ENCODE peak calls at places on chromosomes 6 and 20, in five cellular contexts. A is heart left ventricle, J is sigmoid colon, D is stomach, F is tibial nerve. O is an unnamed sample.

GRCh38 chr20:51359947-51360346 is 182.6 kb downstream of the NFATC2 start:
- DNase-seq in J (no peak), A (no peak), D (no peak), F (no peak), O (no peak)

GRCh38 chr6:43739642-43740091 is 30.3 kb upstream of the VEGFA start:
- DNase-seq in D (no peak), A (no peak), J (peak; percentile 57), F (no peak), O (no peak)

GRCh38 chr6:139010674-139011073 is 17.9 kb upstream of the ABRACL start:
- DNase-seq in A (no peak), D (no peak), F (no peak), J (no peak), O (no peak)

GRCh38 chr6:44738652-44739141 is 351.2 kb downstream of the CDC5L start:
- DNase-seq in F (no peak), D (no peak), J (no peak), A (no peak), O (no peak)

GRCh38 chr20:12053348-12053747 is 135.7 kb downstream of the BTBD3 start:
- DNase-seq in A (no peak), J (no peak), F (no peak), D (no peak), O (no peak)

GRCh38 chr20:48463916-48464315 is 363.9 kb downstream of the PREX1 start:
- DNase-seq in F (no peak), D (no peak), J (peak; percentile 33), A (no peak), O (no peak)

GRCh38 chr6:11085758-11086435 is 7.7 kb upstream of the SMIM13 start:
- DNase-seq in J (no peak), F (no peak), D (no peak), A (no peak), O (no peak)

GRCh38 chr6:113394724-113395123 is 462.4 kb upstream of the MARCKS start:
- DNase-seq in F (no peak), A (no peak), D (no peak), J (no peak), O (no peak)

GRCh38 chr6:158303210-158303731 is 9.0 kb upstream of the TULP4 start:
- DNase-seq in F (no peak), D (no peak), A (no peak), J (no peak), O (no peak)

GRCh38 chr6:13808806-13809205 is 5.6 kb downstream of the MCUR1 start:
- DNase-seq in F (no peak), A (no peak), J (no peak), D (no peak), O (no peak)

GRCh38 chr6:39029156-39030011 is 19.2 kb upstream of the GLP1R start:
- DNase-seq in F (no peak), A (no peak), J (no peak), D (no peak), O (peak; percentile 64)

GRCh38 chr6:71228461-71229041 is 60.1 kb upstream of the OGFRL1 start:
- DNase-seq in J (no peak), F (no peak), A (no peak), D (no peak), O (no peak)

GRCh38 chr6:13486679-13487121 is 700 bp downstream of the GFOD1 start:
- DNase-seq in A (peak; percentile 60), J (peak; percentile 86), F (peak; percentile 14), D (peak; percentile 45), O (peak; percentile 41)

GRCh38 chr20:49727473-49727872 is 13.8 kb upstream of the B4GALT5 start:
- DNase-seq in A (no peak), J (no peak), F (no peak), D (no peak), O (no peak)

GRCh38 chr6:81023007-81023582 is 729.4 kb downstream of the TENT5A start:
- DNase-seq in J (no peak), A (no peak), D (no peak), F (no peak), O (no peak)

GRCh38 chr6:141877275-141877983 is 255.3 kb upstream of the GJE1 start:
- DNase-seq in F (no peak), J (no peak), A (no peak), D (no peak), O (no peak)

GRCh38 chr6:113642714-113643442 is 214.3 kb upstream of the MARCKS start:
- DNase-seq in D (peak; percentile 95), J (no peak), A (no peak), F (no peak), O (peak; percentile 96)

GRCh38 chr20:46357030-46357514 is 48.8 kb upstream of the CDH22 start:
- DNase-seq in F (no peak), J (no peak), A (peak; percentile 37), D (peak; percentile 33), O (no peak)

GRCh38 chr6:131036616-131037015 is 26.4 kb downstream of the EPB41L2 start:
- DNase-seq in D (no peak), J (no peak), F (no peak), A (no peak), O (no peak)

GRCh38 chr20:45257711-45258110 is 3.3 kb upstream of the SLPI start:
- DNase-seq in F (no peak), D (no peak), A (no peak), J (no peak), O (no peak)

GRCh38 chr6:46930331-46930730 is 8.6 kb upstream of the ADGRF5 start:
- DNase-seq in D (no peak), A (no peak), F (no peak), J (no peak), O (no peak)

GRCh38 chr6:42140051-42140450 is 2.4 kb downstream of the C6orf132 start:
- DNase-seq in F (no peak), D (peak; percentile 77), A (no peak), J (no peak), O (peak; percentile 35)

GRCh38 chr6:167295495-167296292 is 4.6 kb downstream of the UNC93A start:
- DNase-seq in J (no peak), D (no peak), F (no peak), A (no peak), O (no peak)

GRCh38 chr20:18279231-18279630 is 9.1 kb upstream of the ZNF133 start:
- DNase-seq in F (no peak), D (no peak), A (no peak), J (no peak), O (no peak)

GRCh38 chr6:15518057-15518456 is 144.8 kb downstream of the DTNBP1 start:
- DNase-seq in A (no peak), J (peak; percentile 25), D (no peak), F (no peak), O (peak; percentile 3)

GRCh38 chr6:92748131-92748530 is 671.2 kb downstream of the EPHA7 start:
- DNase-seq in J (no peak), A (no peak), D (no peak), F (no peak), O (no peak)

DNA sequence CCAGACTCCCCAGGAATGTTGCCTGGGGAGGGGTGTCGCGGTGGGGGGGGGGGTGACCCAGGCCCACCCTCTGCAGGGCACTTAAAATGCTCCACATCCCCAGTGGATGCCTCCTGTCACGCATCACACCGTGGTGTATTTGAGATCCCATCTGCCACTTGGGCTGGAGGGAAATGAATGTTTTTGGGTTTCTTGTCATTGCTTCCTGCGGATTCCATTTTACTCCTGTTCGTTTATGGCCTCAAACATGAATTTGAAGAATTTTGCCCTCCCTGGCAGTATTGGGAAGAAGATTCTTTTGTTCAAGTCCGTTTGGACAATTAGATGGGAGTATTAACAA is 544 bp upstream of the KHDC1 start:
- DNase-seq in F (no peak), D (no peak), J (no peak), A (no peak), O (no peak)
- H3K27ac ChIP-seq in F (peak overlapping the region; percentile 74), D (peak overlapping the region; percentile 58), J (peak overlapping the region; percentile 46), A (peak overlapping the region; percentile 51), O (peak overlapping the region; percentile 24)

DNA sequence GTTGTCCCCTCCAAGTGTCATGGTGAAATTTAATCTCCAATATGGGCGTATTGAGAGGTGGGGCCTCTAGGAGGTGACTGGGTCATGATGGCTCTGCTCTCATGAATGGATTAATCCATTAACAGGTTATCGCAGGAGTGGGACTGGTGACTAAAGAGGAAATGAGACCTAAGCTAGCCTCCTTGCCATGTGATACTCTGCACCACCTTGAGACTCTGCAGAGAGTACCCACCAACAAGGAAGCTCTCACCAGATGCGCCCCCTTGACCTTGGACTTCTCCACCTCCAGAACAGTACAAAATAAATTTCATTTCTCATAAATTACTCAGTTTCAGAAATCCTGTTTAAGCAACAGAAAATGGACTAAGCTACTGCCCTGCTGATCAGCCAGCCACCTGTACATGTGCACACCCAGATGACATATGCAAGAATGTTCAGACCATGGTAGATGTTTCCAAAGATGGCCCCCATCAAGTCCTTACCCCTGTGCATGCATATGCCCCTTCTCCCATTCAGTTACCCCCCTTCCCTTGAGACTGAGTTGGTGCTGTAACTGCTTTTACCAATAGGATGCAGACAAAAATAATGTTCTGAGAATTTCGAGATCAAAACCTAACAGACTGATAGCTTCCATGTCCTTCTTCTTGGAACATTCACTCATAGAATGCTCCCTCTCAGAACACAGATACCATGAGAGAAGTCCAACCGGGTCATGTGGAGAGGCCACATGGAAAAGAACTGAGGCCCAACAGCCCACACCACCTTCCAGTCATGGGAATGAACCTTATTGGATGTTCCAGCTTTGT is 28.4 kb downstream of the MAP3K5 start:
- DNase-seq in A (no peak), D (no peak), F (no peak), J (no peak), O (no peak)
- H3K4me1 ChIP-seq in A (peaks cover 80% of the 10 kb centered on the region), D (peaks cover 49% of the 10 kb centered on the region), F (peaks cover 42% of the 10 kb centered on the region), J (peaks cover 32% of the 10 kb centered on the region), O (peaks cover 79% of the 10 kb centered on the region)

DNA sequence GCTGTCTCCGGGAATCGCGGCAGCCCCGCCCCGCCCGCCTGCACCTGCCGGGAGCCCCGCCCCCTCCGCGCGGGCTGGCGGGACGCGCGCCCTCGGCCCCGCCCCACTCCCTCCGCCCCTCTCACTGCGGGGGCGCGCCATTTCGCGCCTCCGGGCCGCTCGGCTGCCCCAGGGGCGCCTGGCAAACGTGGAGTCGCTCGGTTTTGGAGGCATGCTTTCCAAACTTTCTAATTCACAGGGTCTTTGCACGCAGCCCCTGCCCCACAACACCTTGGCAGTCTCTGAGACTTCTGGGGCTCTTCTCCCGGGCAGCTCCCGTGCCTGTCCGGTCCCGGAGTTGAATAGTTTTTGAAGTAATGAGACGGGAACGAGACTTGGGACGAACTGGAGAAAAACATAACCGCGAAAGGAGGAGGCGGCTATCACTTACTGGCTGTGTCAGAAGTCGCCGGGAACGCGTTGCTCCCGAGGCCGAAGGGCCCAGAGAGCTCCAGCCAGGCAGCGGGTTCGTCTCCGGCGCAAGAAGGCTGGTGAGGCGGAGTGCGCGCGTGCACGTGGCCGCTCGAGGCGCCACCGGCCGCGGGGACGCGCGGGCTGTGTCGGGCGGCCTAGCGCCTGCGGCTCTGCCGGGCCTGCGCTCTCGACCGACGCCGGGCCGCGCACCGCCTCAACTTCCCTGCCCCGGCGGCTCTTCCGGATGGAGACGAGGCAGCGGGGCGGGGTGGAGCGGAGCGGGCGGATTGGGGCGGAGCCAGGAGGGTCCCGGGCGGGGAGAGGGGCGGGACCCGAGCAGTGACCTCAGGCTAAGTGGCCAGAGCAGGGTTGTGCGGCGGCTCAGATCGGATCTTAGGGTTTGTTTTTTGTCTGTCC is at the start of gene MCM9:
- DNase-seq in J (peak; percentile 90), F (peak; percentile 76), A (peak; percentile 94), D (peak; percentile 93), O (peak; percentile 91)
- TF ChIP-seq POLR2A in J (no peak), F (peak; percentile 50), A (no peak), D (no peak), O (peak; percentile 72)

DNA sequence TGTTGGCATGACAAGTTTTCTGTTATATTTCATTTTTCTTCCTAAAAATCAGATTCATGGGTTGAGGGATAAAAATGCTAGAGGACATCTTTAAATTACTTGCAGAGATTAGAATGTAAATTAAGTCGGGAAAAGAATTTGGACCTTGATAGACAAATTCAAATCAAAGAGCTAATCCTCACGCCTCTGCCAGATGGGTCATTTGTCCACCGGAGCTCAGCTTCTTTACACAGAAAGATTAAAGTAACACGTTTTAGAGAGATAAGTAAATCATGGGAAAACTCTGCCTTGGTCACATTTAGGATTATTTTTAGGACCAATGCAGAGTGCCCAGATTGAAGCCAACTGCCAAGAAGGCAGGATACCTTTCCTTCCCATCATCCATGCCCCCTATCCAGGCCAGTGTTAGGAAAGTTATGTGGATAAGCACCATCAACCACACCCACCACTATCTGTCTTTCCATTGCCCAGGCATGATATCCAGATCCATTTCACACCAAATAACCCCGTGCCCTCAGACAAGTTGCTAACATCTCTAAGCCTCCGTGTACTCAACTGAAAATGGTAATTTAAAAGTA is 397.4 kb upstream of the PLCB4 start:
- DNase-seq in J (no peak), D (no peak), F (no peak), A (no peak), O (no peak)
- H3K27ac ChIP-seq in J (no peak overlapping the region), D (no peak overlapping the region), F (no peak overlapping the region), A (no peak overlapping the region), O (no peak overlapping the region)